ENCODE peak calls at places on chromosomes 1 and 21, in six cellular contexts. U is K562, Y is transverse colon, N is cardiac fibroblast, C is AG04450, B is fibroblast of the aortic adventitia. Q is an unnamed sample.

GRCh38 chr1:221869759-221870158 is 127.9 kb upstream of the DUSP10 start:
- DNase-seq in Y (no peak), U (no peak), N (no peak), B (peak; percentile 49), C (peak; percentile 44), Q (no peak)

GRCh38 chr1:222390181-222390580 is 157.7 kb downstream of the HHIPL2 start:
- DNase-seq in N (no peak), Y (no peak), U (no peak), B (peak; percentile 21), C (no peak), Q (no peak)

GRCh38 chr1:27318137-27318536 is 3.8 kb upstream of the TMEM222 start:
- DNase-seq in Y (no peak), B (no peak), N (no peak), U (no peak), C (no peak), Q (no peak)

GRCh38 chr1:226549937-226550670 is 1.5 kb downstream of the STUM start:
- DNase-seq in U (peak; percentile 49), C (no peak), Y (peak; percentile 59), B (no peak), N (peak; percentile 34), Q (peak; percentile 61)

GRCh38 chr1:204837440-204838084 is 33.1 kb upstream of the NFASC start:
- DNase-seq in C (peak; percentile 11), Y (no peak), N (peak; percentile 65), B (peak; percentile 77), U (peak; percentile 64), Q (no peak)

GRCh38 chr1:197917813-197918646 is 858 bp downstream of the LHX9 start:
- DNase-seq in B (no peak), Y (no peak), N (no peak), U (no peak), C (no peak), Q (no peak)

GRCh38 chr1:185108324-185108723 is 48.4 kb downstream of the TRMT1L start:
- DNase-seq in U (peak; percentile 24), B (peak; percentile 11), C (no peak), Y (no peak), N (peak; percentile 5), Q (no peak)

GRCh38 chr1:239179001-239179400 is 207.4 kb upstream of the CHRM3 start:
- DNase-seq in U (no peak), C (no peak), B (no peak), Y (no peak), N (no peak), Q (no peak)

GRCh38 chr1:13751985-13752384 is 52.0 kb downstream of the PRDM2 start:
- DNase-seq in U (no peak), N (no peak), B (no peak), Y (no peak), C (no peak), Q (no peak)

GRCh38 chr21:25818156-25818950 is 83.6 kb downstream of the GABPA start:
- DNase-seq in U (no peak), C (no peak), N (no peak), B (no peak), Y (no peak), Q (no peak)

GRCh38 chr1:202283991-202284390 is 57.7 kb downstream of the UBE2T start:
- DNase-seq in N (peak; percentile 69), C (no peak), Y (no peak), B (peak; percentile 70), U (no peak), Q (no peak)

GRCh38 chr1:153610334-153611023 is 2.5 kb downstream of the S100A16 start:
- DNase-seq in U (no peak), C (no peak), N (no peak), Y (no peak), B (no peak), Q (peak; percentile 53)

GRCh38 chr1:211532086-211532439 is 40.1 kb upstream of the RD3 start:
- DNase-seq in B (no peak), C (no peak), Y (no peak), U (no peak), N (no peak), Q (no peak)

GRCh38 chr1:110964400-110964903 is 730 bp upstream of the LRIF1 start:
- DNase-seq in U (no peak), B (no peak), N (no peak), Y (no peak), C (no peak), Q (no peak)

GRCh38 chr21:15826908-15827601 is 97.3 kb downstream of the USP25 start:
- DNase-seq in Y (no peak), U (no peak), B (no peak), N (no peak), C (no peak), Q (no peak)

GRCh38 chr21:43021756-43022600 is 47.6 kb downstream of the PKNOX1 start:
- DNase-seq in U (no peak), N (no peak), C (no peak), Y (no peak), B (no peak), Q (no peak)

GRCh38 chr1:111220302-111220890 is 7.1 kb upstream of the CHI3L2 start:
- DNase-seq in B (no peak), U (no peak), Y (no peak), N (no peak), C (no peak), Q (no peak)

GRCh38 chr1:62247391-62248168 is 52.9 kb downstream of the L1TD1 start:
- DNase-seq in B (no peak), N (no peak), C (no peak), Y (no peak), U (no peak), Q (no peak)

GRCh38 chr1:16955186-16955585 is 25.2 kb downstream of the MFAP2 start:
- DNase-seq in B (no peak), C (no peak), U (no peak), N (no peak), Y (no peak), Q (no peak)

GRCh38 chr1:35220976-35221375 is 28.0 kb upstream of the SFPQ start:
- DNase-seq in N (peak; percentile 27), Y (no peak), C (no peak), U (peak; percentile 64), B (no peak), Q (no peak)

GRCh38 chr1:63829349-63830327 is 55.8 kb downstream of the ROR1 start:
- DNase-seq in Y (no peak), C (no peak), U (no peak), B (peak; percentile 74), N (peak; percentile 74), Q (no peak)

GRCh38 chr21:30257773-30258172 is 25.0 kb downstream of the KRTAP24-1 start:
- DNase-seq in Y (no peak), U (peak; percentile 48), C (no peak), B (peak; percentile 2), N (peak; percentile 76), Q (peak; percentile 49)

GRCh38 chr1:117852846-117853555 is 76.4 kb downstream of the GDAP2 start:
- DNase-seq in Y (no peak), B (no peak), U (no peak), N (no peak), C (no peak), Q (no peak)

GRCh38 chr1:221263831-221264767 is 384.9 kb downstream of the HLX start:
- DNase-seq in N (peak; percentile 91), C (peak; percentile 56), U (peak; percentile 63), B (peak; percentile 93), Y (peak; percentile 22), Q (peak; percentile 70)

GRCh38 chr21:33854604-33855003 is 61.0 kb downstream of the ATP5PO start:
- DNase-seq in Y (no peak), U (peak; percentile 24), B (no peak), C (no peak), N (no peak), Q (no peak)

GRCh38 chr1:21340230-21340564 is 49.9 kb upstream of the ECE1 start:
- DNase-seq in Y (peak; percentile 90), N (no peak), U (no peak), C (no peak), B (no peak), Q (peak; percentile 82)

GRCh38 chr1:116664366-116664983 is 3.1 kb downstream of the IGSF3 start:
- DNase-seq in B (no peak), U (no peak), Y (no peak), N (no peak), C (no peak), Q (no peak)

GRCh38 chr1:207861442-207862177 is 49.3 kb downstream of the CD34 start:
- DNase-seq in B (no peak), Y (peak; percentile 31), N (no peak), U (no peak), C (no peak), Q (peak; percentile 67)

GRCh38 chr1:150302338-150302737 is 8.7 kb downstream of the MRPS21 start:
- DNase-seq in C (no peak), B (no peak), N (no peak), U (no peak), Y (no peak), Q (no peak)

GRCh38 chr1:51313961-51314777 is 16.2 kb downstream of the TTC39A start:
- DNase-seq in B (peak; percentile 84), C (peak; percentile 38), U (no peak), N (peak; percentile 83), Y (peak; percentile 35), Q (peak; percentile 56)

GRCh38 chr1:51312718-51313117 is 17.6 kb downstream of the TTC39A start:
- DNase-seq in U (no peak), C (no peak), N (no peak), B (no peak), Y (no peak), Q (no peak)

GRCh38 chr1:51311826-51312225 is 18.5 kb downstream of the TTC39A start:
- DNase-seq in Y (no peak), N (no peak), B (no peak), C (no peak), U (no peak), Q (no peak)

GRCh38 chr1:51314974-51315373 is 15.4 kb downstream of the TTC39A start:
- DNase-seq in C (no peak), N (no peak), U (no peak), B (no peak), Y (peak; percentile 50), Q (no peak)

GRCh38 chr1:51313268-51313852 is 17.0 kb downstream of the TTC39A start:
- DNase-seq in C (no peak), B (no peak), Y (no peak), N (peak; percentile 21), U (no peak), Q (no peak)
- TF ChIP-seq CTCF in C (peak; percentile 16), B (peak; percentile 31), Y (peak; percentile 36), N (peak; percentile 22), U (peak; percentile 37), Q (peak; percentile 9)

GRCh38 chr1:93631626-93632365 is 49.8 kb downstream of the BCAR3 start:
- DNase-seq in U (peak; percentile 51), B (no peak), Y (no peak), C (no peak), N (peak; percentile 50), Q (no peak)
- TF ChIP-seq CTCF in U (peak; percentile 57), B (peak; percentile 33), Y (no peak), C (peak; percentile 32), N (no peak), Q (peak; percentile 33)

DNA sequence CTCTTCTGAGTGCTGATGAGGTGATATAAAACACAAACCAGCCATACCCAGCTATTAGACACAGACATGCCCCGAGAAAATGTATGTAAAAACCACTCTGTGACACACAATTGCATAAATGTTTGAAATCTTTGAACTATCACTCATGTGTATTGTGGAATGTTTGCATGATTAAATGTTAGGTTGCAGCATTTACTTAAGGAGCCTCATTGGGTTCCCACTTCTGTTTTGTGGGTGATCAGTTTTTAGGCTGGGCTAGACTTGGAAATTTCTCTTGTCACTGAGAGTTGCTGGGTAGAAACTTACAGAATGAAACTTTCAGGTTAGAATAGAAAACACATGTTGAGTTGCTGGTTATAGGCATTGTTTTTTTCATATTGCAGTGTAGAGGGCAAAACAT is 270.5 kb upstream of the B3GALT2 start:
- DNase-seq in Y (no peak), B (no peak), N (no peak), C (no peak), U (no peak), Q (no peak)
- TF ChIP-seq CTCF in Y (no peak), B (no peak), N (no peak), C (no peak), U (no peak), Q (no peak)

GRCh38 chr1:161439280-161440232 is 65.7 kb upstream of the FCGR2A start:
- DNase-seq in U (peak; percentile 70), Y (peak; percentile 39), N (no peak), B (peak; percentile 30), C (no peak), Q (peak; percentile 55)
- TF ChIP-seq CTCF in U (no peak), Y (no peak), N (no peak), B (no peak), C (no peak), Q (no peak)